ENCODE peak calls at places on chromosomes 5 and 9, in eight cellular contexts. G is WERI-Rb-1; R is GM12865; J is CD8-positive, alpha-beta memory T cell; Q is activated gamma-delta T cell treated with Interleukin-2 at 50 U/mL for 16 hours; I is foreskin fibroblast; V is stimulated activated CD8-positive, alpha-beta memory T cell treated with anti-CD3 and anti-CD28 coated beads, Interleukin-4, amount 100 ng/mL, for 1 hour; K is NB4. A is an unnamed sample.
A peak's percentile ranks its signal among the peaks of the same experiment; 100 is the strongest.

GRCh38 chr9:112002131-112002846 is 105.7 kb downstream of the UGCG start:
- DNase-seq in Q (no peak), G (no peak), I (no peak), J (no peak), K (no peak), V (no peak), R (no peak), A (no peak)

GRCh38 chr5:140588311-140589070 is 23.9 kb downstream of the SLC35A4 start:
- DNase-seq in V (no peak), G (no peak), Q (no peak), J (no peak), I (no peak), K (no peak), R (no peak), A (no peak)

GRCh38 chr5:157520911-157521703 is 54.5 kb downstream of the ADAM19 start:
- DNase-seq in V (no peak), G (no peak), K (no peak), I (peak; percentile 38), R (no peak), Q (no peak), J (no peak), A (no peak)

GRCh38 chr5:137156175-137156574 is 343.0 kb downstream of the SPOCK1 start:
- DNase-seq in I (no peak), R (no peak), G (no peak), Q (no peak), J (no peak), K (no peak), V (no peak), A (no peak)

GRCh38 chr5:79795764-79796398 is 106.2 kb downstream of the CMYA5 start:
- DNase-seq in G (no peak), Q (no peak), V (no peak), R (no peak), K (no peak), I (no peak), J (no peak), A (no peak)

GRCh38 chr5:36657563-36657995 is 51.2 kb downstream of the SLC1A3 start:
- DNase-seq in V (no peak), G (no peak), J (no peak), I (peak; percentile 99), K (peak; percentile 99), R (no peak), Q (no peak), A (peak; percentile 97)

GRCh38 chr5:139569276-139569955 is 8.3 kb downstream of the UBE2D2 start:
- DNase-seq in G (no peak), J (no peak), I (peak; percentile 35), V (no peak), K (no peak), Q (no peak), R (no peak), A (no peak)

GRCh38 chr5:98415663-98416062 is 357.8 kb upstream of the RGMB start:
- DNase-seq in V (no peak), K (no peak), I (peak; percentile 35), G (no peak), J (no peak), R (no peak), Q (no peak), A (no peak)

GRCh38 chr5:109743770-109744212 is 54.1 kb downstream of the MAN2A1 start:
- DNase-seq in Q (no peak), I (peak; percentile 89), R (no peak), J (no peak), G (no peak), K (no peak), V (no peak), A (peak; percentile 71)

GRCh38 chr5:164341056-164341619 is 835.7 kb downstream of the MAT2B start:
- DNase-seq in V (no peak), R (no peak), J (no peak), I (no peak), G (no peak), Q (no peak), K (no peak), A (no peak)

GRCh38 chr5:19555876-19556275 is 432.1 kb downstream of the CDH18 start:
- DNase-seq in K (no peak), G (no peak), V (no peak), Q (no peak), J (no peak), I (no peak), R (no peak), A (no peak)

GRCh38 chr9:133972041-133972970 is 19.8 kb downstream of the VAV2 start:
- DNase-seq in R (no peak), I (no peak), Q (no peak), J (no peak), V (no peak), G (no peak), K (no peak), A (no peak)

GRCh38 chr9:7394007-7394774 is 405.4 kb downstream of the DMAC1 start:
- DNase-seq in J (no peak), I (no peak), Q (no peak), R (no peak), G (no peak), K (no peak), V (no peak), A (no peak)

GRCh38 chr9:79603222-79603925 is 31.6 kb downstream of the TLE4 start:
- DNase-seq in R (no peak), K (no peak), Q (no peak), I (no peak), V (no peak), J (no peak), G (no peak), A (no peak)

GRCh38 chr9:129595903-129596540 is 24.9 kb downstream of the C9orf50 start:
- DNase-seq in G (no peak), V (no peak), R (no peak), Q (no peak), K (peak; percentile 66), J (no peak), I (no peak), A (no peak)

GRCh38 chr9:82571540-82571939 is 491.4 kb downstream of the RASEF start:
- DNase-seq in K (no peak), R (no peak), J (no peak), G (no peak), V (no peak), Q (no peak), I (no peak), A (no peak)

GRCh38 chr9:124214596-124215550 is 42.9 kb upstream of the NEK6 start:
- DNase-seq in Q (no peak), J (no peak), V (no peak), G (no peak), R (no peak), K (no peak), I (peak; percentile 4), A (no peak)

GRCh38 chr9:121187681-121188305 is 13.9 kb downstream of the RAB14 start:
- DNase-seq in V (no peak), I (no peak), J (no peak), Q (no peak), K (no peak), R (no peak), G (no peak), A (no peak)

GRCh38 chr9:227882-228281 is 13.2 kb downstream of the DOCK8 start:
- DNase-seq in R (no peak), G (no peak), I (no peak), J (no peak), Q (no peak), V (no peak), K (peak; percentile 78), A (no peak)

GRCh38 chr9:75389096-75389495 is 300.8 kb downstream of the OSTF1 start:
- DNase-seq in G (no peak), K (no peak), Q (no peak), J (no peak), I (no peak), V (no peak), R (no peak), A (no peak)

GRCh38 chr9:121636978-121637377 is 14.5 kb upstream of the DAB2IP start:
- DNase-seq in G (no peak), Q (no peak), J (no peak), I (no peak), K (no peak), V (no peak), R (no peak), A (no peak)

GRCh38 chr9:2414465-2414864 is 207.1 kb upstream of the VLDLR start:
- DNase-seq in J (no peak), I (no peak), Q (no peak), G (no peak), K (no peak), R (no peak), V (no peak), A (no peak)

GRCh38 chr9:128034821-128035764 is 32.0 kb downstream of the NAIF1 start:
- DNase-seq in V (no peak), K (peak; percentile 79), G (peak; percentile 90), I (peak; percentile 87), Q (peak; percentile 56), J (peak; percentile 36), R (peak; percentile 89), A (peak; percentile 23)

GRCh38 chr5:134490255-134490924 is 35.1 kb upstream of the JADE2 start:
- DNase-seq in I (no peak), R (no peak), V (no peak), K (no peak), G (no peak), J (no peak), Q (no peak), A (no peak)

GRCh38 chr5:81142108-81142507 is 91.0 kb upstream of the CKMT2 start:
- DNase-seq in I (no peak), R (no peak), V (no peak), K (no peak), J (no peak), G (no peak), Q (no peak), A (no peak)

GRCh38 chr9:131030239-131030977 is 21.4 kb downstream of the LAMC3 start:
- DNase-seq in I (no peak), R (no peak), Q (no peak), G (no peak), K (no peak), V (no peak), J (no peak), A (no peak)

GRCh38 chr9:122333169-122333808 is 37.5 kb upstream of the PTGS1 start:
- DNase-seq in V (no peak), G (no peak), I (no peak), R (no peak), Q (no peak), K (no peak), J (no peak), A (no peak)

GRCh38 chr5:173878224-173878967 is 9.8 kb upstream of the CPEB4 start:
- DNase-seq in R (no peak), J (no peak), I (no peak), K (no peak), Q (no peak), V (no peak), G (no peak), A (no peak)

GRCh38 chr9:110650991-110651411 is 17.6 kb upstream of the MUSK start:
- DNase-seq in I (peak; percentile 98), K (no peak), J (no peak), V (no peak), Q (no peak), R (no peak), G (no peak), A (peak; percentile 97)

GRCh38 chr5:139273572-139274264 is 19.8 kb upstream of the MATR3 start:
- DNase-seq in K (peak; percentile 93), V (peak; percentile 69), I (peak; percentile 97), J (peak; percentile 80), Q (peak; percentile 77), G (peak; percentile 74), R (peak; percentile 95), A (peak; percentile 55)

GRCh38 chr5:9454012-9454481 is 91.8 kb downstream of the SEMA5A start:
- DNase-seq in I (peak; percentile 67), V (no peak), G (no peak), Q (no peak), K (no peak), R (peak; percentile 16), J (no peak), A (no peak)

GRCh38 chr9:109805054-109805453 is 25.1 kb downstream of the PALM2AKAP2 start:
- DNase-seq in J (no peak), G (no peak), K (no peak), Q (no peak), I (peak; percentile 50), V (no peak), R (no peak), A (no peak)

GRCh38 chr9:69931340-69931739 is 110.7 kb downstream of the CFAP95 start:
- DNase-seq in I (peak; percentile 37), K (peak; percentile 0), Q (no peak), G (peak; percentile 12), R (no peak), J (no peak), V (no peak), A (no peak)

GRCh38 chr5:175738126-175738525 is 80.3 kb downstream of the HRH2 start:
- DNase-seq in R (no peak), V (no peak), Q (no peak), I (no peak), J (no peak), K (no peak), G (no peak), A (no peak)